ENCODE peak calls at places on chromosomes 1 and 21, in ten cellular contexts. One of them, this sample, is unnamed.

GRCh38 chr21:31753949-31754348 is 22.0 kb upstream of the SCAF4 start:
- DNase-seq in Caki2: no peak
- DNase-seq in thoracic aorta: no peak
- DNase-seq in stimulated activated CD8-positive, alpha-beta memory T cell treated with anti-CD3 and anti-CD28 coated beads, Interleukin-15, amount 100 ng/mL, for 4 hours: no peak
- DNase-seq in HS-5: no peak
- DNase-seq in right lobe of liver: no peak
- DNase-seq in IMR-90: no peak
- DNase-seq in suprapubic skin: no peak
- DNase-seq in NAMALWA: no peak
- DNase-seq in CD8-positive, alpha-beta memory T cell: no peak
- DNase-seq in this sample: no peak

GRCh38 chr1:41898191-41898713 is 20.5 kb downstream of the HIVEP3 start:
- DNase-seq in HS-5: no peak
- DNase-seq in thoracic aorta: no peak
- DNase-seq in Caki2: no peak
- DNase-seq in stimulated activated CD8-positive, alpha-beta memory T cell treated with anti-CD3 and anti-CD28 coated beads, Interleukin-15, amount 100 ng/mL, for 4 hours: peak
- DNase-seq in CD8-positive, alpha-beta memory T cell: peak
- DNase-seq in IMR-90: peak
- DNase-seq in suprapubic skin: no peak
- DNase-seq in NAMALWA: no peak
- DNase-seq in right lobe of liver: peak
- DNase-seq in this sample: peak

GRCh38 chr1:35642472-35642955 is 1.2 kb upstream of the PSMB2 start:
- DNase-seq in Caki2: peak
- DNase-seq in NAMALWA: peak
- DNase-seq in right lobe of liver: no peak
- DNase-seq in stimulated activated CD8-positive, alpha-beta memory T cell treated with anti-CD3 and anti-CD28 coated beads, Interleukin-15, amount 100 ng/mL, for 4 hours: no peak
- DNase-seq in suprapubic skin: no peak
- DNase-seq in HS-5: no peak
- DNase-seq in IMR-90: no peak
- DNase-seq in thoracic aorta: no peak
- DNase-seq in CD8-positive, alpha-beta memory T cell: no peak
- DNase-seq in this sample: no peak

GRCh38 chr21:31182231-31183129 is 144.2 kb upstream of the KRTAP19-8 start:
- DNase-seq in stimulated activated CD8-positive, alpha-beta memory T cell treated with anti-CD3 and anti-CD28 coated beads, Interleukin-15, amount 100 ng/mL, for 4 hours: no peak
- DNase-seq in thoracic aorta: no peak
- DNase-seq in NAMALWA: no peak
- DNase-seq in IMR-90: no peak
- DNase-seq in CD8-positive, alpha-beta memory T cell: peak
- DNase-seq in HS-5: no peak
- DNase-seq in right lobe of liver: no peak
- DNase-seq in Caki2: no peak
- DNase-seq in suprapubic skin: no peak
- DNase-seq in this sample: no peak

GRCh38 chr21:17513214-17514123 is 626 bp downstream of the CXADR start:
- DNase-seq in thoracic aorta: no peak
- DNase-seq in right lobe of liver: peak
- DNase-seq in suprapubic skin: no peak
- DNase-seq in NAMALWA: no peak
- DNase-seq in IMR-90: no peak
- DNase-seq in stimulated activated CD8-positive, alpha-beta memory T cell treated with anti-CD3 and anti-CD28 coated beads, Interleukin-15, amount 100 ng/mL, for 4 hours: no peak
- DNase-seq in HS-5: peak
- DNase-seq in Caki2: peak
- DNase-seq in CD8-positive, alpha-beta memory T cell: no peak
- DNase-seq in this sample: peak

GRCh38 chr1:207815913-207816312 is 64.1 kb downstream of the CD46 start:
- DNase-seq in right lobe of liver: peak
- DNase-seq in NAMALWA: no peak
- DNase-seq in suprapubic skin: peak
- DNase-seq in Caki2: no peak
- DNase-seq in thoracic aorta: no peak
- DNase-seq in HS-5: no peak
- DNase-seq in CD8-positive, alpha-beta memory T cell: no peak
- DNase-seq in IMR-90: peak
- DNase-seq in stimulated activated CD8-positive, alpha-beta memory T cell treated with anti-CD3 and anti-CD28 coated beads, Interleukin-15, amount 100 ng/mL, for 4 hours: peak
- DNase-seq in this sample: no peak

GRCh38 chr1:22284236-22284635 is 141.3 kb upstream of the WNT4 start:
- DNase-seq in stimulated activated CD8-positive, alpha-beta memory T cell treated with anti-CD3 and anti-CD28 coated beads, Interleukin-15, amount 100 ng/mL, for 4 hours: no peak
- DNase-seq in suprapubic skin: no peak
- DNase-seq in HS-5: no peak
- DNase-seq in IMR-90: no peak
- DNase-seq in CD8-positive, alpha-beta memory T cell: no peak
- DNase-seq in thoracic aorta: no peak
- DNase-seq in right lobe of liver: no peak
- DNase-seq in NAMALWA: no peak
- DNase-seq in Caki2: no peak
- DNase-seq in this sample: no peak

GRCh38 chr1:234722904-234723588 is 113.1 kb upstream of the IRF2BP2 start:
- DNase-seq in HS-5: peak
- DNase-seq in suprapubic skin: peak
- DNase-seq in Caki2: no peak
- DNase-seq in IMR-90: peak
- DNase-seq in thoracic aorta: peak
- DNase-seq in CD8-positive, alpha-beta memory T cell: no peak
- DNase-seq in right lobe of liver: peak
- DNase-seq in stimulated activated CD8-positive, alpha-beta memory T cell treated with anti-CD3 and anti-CD28 coated beads, Interleukin-15, amount 100 ng/mL, for 4 hours: peak
- DNase-seq in NAMALWA: no peak
- DNase-seq in this sample: peak

GRCh38 chr1:40305451-40305850 is 11.6 kb downstream of the COL9A2 start:
- DNase-seq in suprapubic skin: peak
- DNase-seq in Caki2: no peak
- DNase-seq in CD8-positive, alpha-beta memory T cell: no peak
- DNase-seq in right lobe of liver: no peak
- DNase-seq in thoracic aorta: no peak
- DNase-seq in NAMALWA: no peak
- DNase-seq in stimulated activated CD8-positive, alpha-beta memory T cell treated with anti-CD3 and anti-CD28 coated beads, Interleukin-15, amount 100 ng/mL, for 4 hours: no peak
- DNase-seq in HS-5: no peak
- DNase-seq in IMR-90: no peak
- DNase-seq in this sample: no peak

GRCh38 chr21:32717851-32718316 is 9.9 kb downstream of the SYNJ1 start:
- DNase-seq in thoracic aorta: no peak
- DNase-seq in NAMALWA: no peak
- DNase-seq in suprapubic skin: no peak
- DNase-seq in CD8-positive, alpha-beta memory T cell: no peak
- DNase-seq in IMR-90: peak
- DNase-seq in stimulated activated CD8-positive, alpha-beta memory T cell treated with anti-CD3 and anti-CD28 coated beads, Interleukin-15, amount 100 ng/mL, for 4 hours: no peak
- DNase-seq in Caki2: peak
- DNase-seq in HS-5: no peak
- DNase-seq in right lobe of liver: no peak
- DNase-seq in this sample: no peak

GRCh38 chr1:51192213-51192843 is 43.7 kb upstream of the RNF11 start:
- DNase-seq in NAMALWA: peak
- DNase-seq in right lobe of liver: peak
- DNase-seq in thoracic aorta: peak
- DNase-seq in IMR-90: peak
- DNase-seq in stimulated activated CD8-positive, alpha-beta memory T cell treated with anti-CD3 and anti-CD28 coated beads, Interleukin-15, amount 100 ng/mL, for 4 hours: peak
- DNase-seq in HS-5: peak
- DNase-seq in Caki2: peak
- DNase-seq in suprapubic skin: peak
- DNase-seq in CD8-positive, alpha-beta memory T cell: peak
- DNase-seq in this sample: peak

GRCh38 chr1:99737016-99737415 is 29.4 kb downstream of the FRRS1 start:
- DNase-seq in NAMALWA: peak
- DNase-seq in Caki2: peak
- DNase-seq in right lobe of liver: no peak
- DNase-seq in CD8-positive, alpha-beta memory T cell: no peak
- DNase-seq in IMR-90: peak
- DNase-seq in stimulated activated CD8-positive, alpha-beta memory T cell treated with anti-CD3 and anti-CD28 coated beads, Interleukin-15, amount 100 ng/mL, for 4 hours: no peak
- DNase-seq in HS-5: no peak
- DNase-seq in suprapubic skin: no peak
- DNase-seq in thoracic aorta: no peak
- DNase-seq in this sample: no peak